ENCODE peak calls at places on chromosomes 11 and 22, in six cellular contexts. Q, Y, W, S, F and Z are unnamed samples.

GRCh38 chr22:19809741-19810140 is 44.9 kb downstream of the GNB1L start:
- DNase-seq in Q (no peak), Y (no peak), W (no peak), S (no peak), F (no peak), Z (no peak)

GRCh38 chr22:26471522-26471921 is 12.1 kb downstream of the HPS4 start:
- DNase-seq in Q (no peak), Y (no peak), W (no peak), S (no peak), F (no peak), Z (no peak)

GRCh38 chr11:27770576-27770975 is 70.3 kb upstream of the BDNF start:
- DNase-seq in Q (no peak), Y (no peak), W (no peak), S (no peak), F (no peak), Z (no peak)

GRCh38 chr22:24507742-24508141 is 12.6 kb downstream of the UPB1 start:
- DNase-seq in Q (no peak), Y (no peak), W (no peak), S (no peak), F (no peak), Z (no peak)

GRCh38 chr11:69209038-69209350 is 53.3 kb downstream of the SMIM38 start:
- DNase-seq in Q (no peak), Y (no peak), W (no peak), S (no peak), F (no peak), Z (no peak)

GRCh38 chr11:41457216-41458014 is 2.0 kb downstream of the LRRC4C start:
- DNase-seq in Q (no peak), Y (no peak), W (no peak), S (no peak), F (no peak), Z (no peak)

GRCh38 chr11:2586091-2586792 is 113.6 kb downstream of the KCNQ1OT1 start:
- DNase-seq in Q (no peak), Y (no peak), W (peak), S (no peak), F (no peak), Z (peak)

GRCh38 chr11:69427337-69427736 is 54.1 kb upstream of the LINC01488 start:
- DNase-seq in Q (no peak), Y (no peak), W (no peak), S (no peak), F (no peak), Z (no peak)

GRCh38 chr11:75663808-75664207 is 5.0 kb downstream of the MAP6 start:
- DNase-seq in Q (no peak), Y (no peak), W (no peak), S (no peak), F (no peak), Z (no peak)

GRCh38 chr22:44573451-44573850 is 75.4 kb upstream of the RTL6 start:
- DNase-seq in Q (no peak), Y (no peak), W (no peak), S (no peak), F (no peak), Z (no peak)

GRCh38 chr11:125162743-125163142 is 1.8 kb upstream of the PKNOX2 start:
- DNase-seq in Q (no peak), Y (no peak), W (no peak), S (no peak), F (no peak), Z (no peak)

GRCh38 chr11:10181811-10182210 is 112.2 kb downstream of the SBF2 start:
- DNase-seq in Q (no peak), Y (no peak), W (no peak), S (no peak), F (no peak), Z (no peak)

GRCh38 chr11:115664313-115664712 is 160.1 kb upstream of the CADM1 start:
- DNase-seq in Q (no peak), Y (no peak), W (no peak), S (no peak), F (no peak), Z (no peak)

GRCh38 chr22:50729391-50730012 is 8.5 kb upstream of the ACR start:
- DNase-seq in Q (no peak), Y (no peak), W (peak), S (no peak), F (no peak), Z (no peak)

GRCh38 chr11:17277024-17277584 is 565 bp downstream of the NUCB2 start:
- DNase-seq in Q (no peak), Y (peak), W (no peak), S (no peak), F (no peak), Z (peak)

GRCh38 chr11:9626778-9627394 is 37.0 kb upstream of the SWAP70 start:
- DNase-seq in Q (no peak), Y (no peak), W (no peak), S (no peak), F (no peak), Z (no peak)

GRCh38 chr11:61826930-61827572 is 1.0 kb upstream of the FADS2 start:
- DNase-seq in Q (no peak), Y (no peak), W (no peak), S (no peak), F (peak), Z (peak)

GRCh38 chr22:24806663-24807001 is 621 bp downstream of the SGSM1 start:
- DNase-seq in Q (no peak), Y (no peak), W (no peak), S (no peak), F (no peak), Z (no peak)

GRCh38 chr11:8566613-8567210 is 27.3 kb downstream of the STK33 start:
- DNase-seq in Q (no peak), Y (peak), W (no peak), S (no peak), F (no peak), Z (no peak)